ENCODE peak calls at places on chromosomes 11 and 22, in five cellular contexts. A, L, W, S and H are unnamed samples.

GRCh38 chr11:101428918-101429317 is 154.9 kb downstream of the TRPC6 start:
- DNase-seq in A (no peak), L (peak), W (peak), S (no peak), H (no peak)

GRCh38 chr11:8271106-8271886 is 7.6 kb upstream of the LMO1 start:
- DNase-seq in A (no peak), L (no peak), W (no peak), S (no peak), H (no peak)

GRCh38 chr22:19022755-19023154 is 86.7 kb upstream of the PRODH start:
- DNase-seq in A (no peak), L (no peak), W (no peak), S (no peak), H (no peak)

GRCh38 chr11:79100093-79100704 is 340.6 kb downstream of the TENM4 start:
- DNase-seq in A (no peak), L (peak), W (peak), S (peak), H (peak)

GRCh38 chr11:116930586-116930985 is 93.2 kb upstream of the APOA1 start:
- DNase-seq in A (no peak), L (no peak), W (no peak), S (no peak), H (no peak)

GRCh38 chr22:42646569-42647525 is 2.3 kb downstream of the CYB5R3 start:
- DNase-seq in A (peak), L (no peak), W (peak), S (peak), H (no peak)

GRCh38 chr22:28976588-28976987 is 85.0 kb downstream of the C22orf31 start:
- DNase-seq in A (peak), L (peak), W (peak), S (no peak), H (no peak)

GRCh38 chr11:32935462-32936029 is 42.9 kb downstream of the QSER1 start:
- DNase-seq in A (no peak), L (no peak), W (no peak), S (no peak), H (no peak)

GRCh38 chr11:114079406-114080072 is 20.0 kb downstream of the ZBTB16 start:
- DNase-seq in A (no peak), L (no peak), W (no peak), S (no peak), H (no peak)

GRCh38 chr11:95674669-95675358 is 114.8 kb downstream of the FAM76B start:
- DNase-seq in A (no peak), L (no peak), W (no peak), S (no peak), H (no peak)

GRCh38 chr11:119685073-119685746 is 43.8 kb downstream of the NECTIN1 start:
- DNase-seq in A (no peak), L (peak), W (no peak), S (no peak), H (no peak)
- TF ChIP-seq CTCF in A (no peak), L (no peak), W (no peak), S (no peak), H (no peak)

GRCh38 chr11:65641233-65642013 is 3.5 kb downstream of the SIPA1 start:
- DNase-seq in A (no peak), L (no peak), W (no peak), S (no peak), H (no peak)

GRCh38 chr11:65640483-65641207 is 2.7 kb downstream of the SIPA1 start:
- DNase-seq in A (no peak), L (no peak), W (no peak), S (peak), H (peak)

GRCh38 chr11:65637794-65638317 is at the start of gene SIPA1:
- DNase-seq in A (peak), L (peak), W (peak), S (peak), H (peak)

GRCh38 chr11:65642014-65642671 is 4.2 kb downstream of the SIPA1 start:
- DNase-seq in A (no peak), L (no peak), W (no peak), S (no peak), H (no peak)

GRCh38 chr11:65639623-65640482 is 2.0 kb downstream of the SIPA1 start:
- DNase-seq in A (no peak), L (no peak), W (no peak), S (no peak), H (peak)
- H3K4me3 ChIP-seq in A (no peak), L (no peak), W (no peak), S (peak), H (peak)

GRCh38 chr22:36123673-36124630 is 36.6 kb downstream of the APOL3 start:
- DNase-seq in A (peak), L (peak), W (peak), S (peak), H (peak)
- TF ChIP-seq CTCF in A (peak), L (peak), W (peak), S (no peak), H (peak)

DNA sequence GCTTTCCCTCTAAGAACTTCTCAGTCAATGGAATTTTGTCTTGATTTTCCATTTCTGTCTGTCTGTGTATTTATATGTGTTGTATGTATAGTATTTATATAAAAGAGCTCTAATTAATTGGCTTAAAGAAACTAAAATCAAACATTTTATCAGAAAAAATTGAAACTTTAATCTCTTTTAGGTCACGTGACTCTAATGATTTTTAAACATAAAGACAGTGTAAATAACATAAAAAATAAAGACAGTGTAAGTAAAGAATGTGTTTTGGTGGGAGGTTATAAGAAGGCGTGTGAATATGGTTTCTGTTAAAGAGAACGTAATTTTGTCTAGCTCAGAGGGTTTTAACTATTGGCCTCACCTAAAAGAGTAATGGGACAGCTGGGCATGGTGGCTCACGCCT is 2.4 kb downstream of the JAML start:
- DNase-seq in A (no peak), L (no peak), W (no peak), S (no peak), H (no peak)
- H3K4me3 ChIP-seq in A (no peak), L (no peak), W (no peak), S (no peak), H (no peak)

GRCh38 chr11:104968856-104969776 is 742 bp upstream of the CASP4 start:
- DNase-seq in A (peak), L (peak), W (peak), S (no peak), H (no peak)
- TF ChIP-seq CTCF in A (no peak), L (no peak), W (no peak), S (no peak), H (no peak)

GRCh38 chr11:64036081-64037026 is 623 bp downstream of the FLRT1 start:
- DNase-seq in A (peak), L (peak), W (peak), S (no peak), H (no peak)

GRCh38 chr11:64034411-64034811 is 1.3 kb upstream of the FLRT1 start:
- DNase-seq in A (no peak), L (no peak), W (no peak), S (no peak), H (no peak)

GRCh38 chr11:64037027-64037633 is 1.4 kb downstream of the FLRT1 start:
- DNase-seq in A (no peak), L (no peak), W (no peak), S (no peak), H (no peak)

GRCh38 chr11:64035581-64035980 is at the start of gene FLRT1:
- DNase-seq in A (no peak), L (no peak), W (no peak), S (no peak), H (no peak)

GRCh38 chr11:64035081-64035524 is 628 bp upstream of the FLRT1 start:
- DNase-seq in A (no peak), L (no peak), W (no peak), S (no peak), H (no peak)
- H3K4me3 ChIP-seq in A (no peak), L (no peak), W (peak), S (peak), H (peak)

DNA sequence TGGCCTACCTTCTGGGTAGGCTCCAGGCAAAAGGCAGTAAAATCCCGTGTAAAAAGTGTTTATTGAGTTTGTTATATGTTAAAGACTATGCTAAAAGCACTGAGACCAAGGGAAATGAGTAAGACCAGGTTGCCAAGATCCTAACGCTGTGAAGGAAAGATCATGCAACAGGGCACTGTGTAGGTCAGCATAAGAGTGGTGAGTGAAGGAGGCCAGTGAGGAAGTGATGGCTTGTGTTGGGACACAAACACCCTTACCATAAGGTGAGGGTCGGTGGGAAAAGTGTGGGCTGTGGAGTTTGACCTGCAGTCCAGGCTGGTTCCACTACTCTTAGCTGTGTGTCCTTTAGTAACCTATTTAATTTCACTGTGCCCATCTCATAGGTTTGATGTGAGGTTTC is 202.1 kb downstream of the DBX1 start:
- DNase-seq in A (no peak), L (no peak), W (no peak), S (no peak), H (no peak)
- TF ChIP-seq CTCF in A (no peak), L (no peak), W (no peak), S (no peak), H (no peak)